ENCODE peak calls at places on chromosomes 1 and 21, in four cellular contexts. One of them, this sample, is unnamed.

GRCh38 chr1:81708239-81708638 is 92.5 kb upstream of the ADGRL2 start:
- DNase-seq in tibial nerve: no peak
- DNase-seq in pancreas: no peak
- DNase-seq in Peyer's patch: no peak
- DNase-seq in this sample: no peak

GRCh38 chr1:117613249-117613968 is 7.6 kb downstream of the TENT5C start:
- DNase-seq in tibial nerve: no peak
- DNase-seq in pancreas: peak; percentile 35
- DNase-seq in Peyer's patch: peak; percentile 13
- DNase-seq in this sample: peak; percentile 46

GRCh38 chr1:5286244-5286643 is 631.8 kb downstream of the AJAP1 start:
- DNase-seq in tibial nerve: no peak
- DNase-seq in Peyer's patch: no peak
- DNase-seq in pancreas: no peak
- DNase-seq in this sample: no peak

GRCh38 chr1:205344010-205344808 is 12.5 kb downstream of the KLHDC8A start:
- DNase-seq in tibial nerve: no peak
- DNase-seq in Peyer's patch: peak; percentile 62
- DNase-seq in pancreas: peak; percentile 45
- DNase-seq in this sample: no peak

GRCh38 chr1:235102259-235102582 is 26.4 kb downstream of the TOMM20 start:
- DNase-seq in pancreas: no peak
- DNase-seq in Peyer's patch: no peak
- DNase-seq in tibial nerve: no peak
- DNase-seq in this sample: no peak

GRCh38 chr1:25654109-25654660 is 37.6 kb downstream of the MAN1C1 start:
- DNase-seq in Peyer's patch: no peak
- DNase-seq in tibial nerve: no peak
- DNase-seq in pancreas: no peak
- DNase-seq in this sample: no peak

GRCh38 chr21:41247561-41247968 is 69.0 kb upstream of the FAM3B start:
- DNase-seq in pancreas: peak; percentile 80
- DNase-seq in Peyer's patch: no peak
- DNase-seq in tibial nerve: no peak
- DNase-seq in this sample: peak; percentile 86

GRCh38 chr1:6581561-6582305 is 1.9 kb downstream of the ZBTB48 start:
- DNase-seq in Peyer's patch: peak; percentile 64
- DNase-seq in pancreas: no peak
- DNase-seq in tibial nerve: no peak
- DNase-seq in this sample: no peak

GRCh38 chr1:16967095-16967567 is 13.3 kb downstream of the MFAP2 start:
- DNase-seq in Peyer's patch: no peak
- DNase-seq in tibial nerve: no peak
- DNase-seq in pancreas: no peak
- DNase-seq in this sample: peak; percentile 81

GRCh38 chr1:52556641-52557360 is 3.9 kb upstream of the TUT4 start:
- DNase-seq in tibial nerve: no peak
- DNase-seq in Peyer's patch: no peak
- DNase-seq in pancreas: no peak
- DNase-seq in this sample: no peak

GRCh38 chr1:52553372-52554266 is 727 bp upstream of the TUT4 start:
- DNase-seq in tibial nerve: peak; percentile 75
- DNase-seq in pancreas: peak; percentile 84
- DNase-seq in Peyer's patch: peak; percentile 85
- DNase-seq in this sample: peak; percentile 81

GRCh38 chr1:52554267-52554640 is 1.4 kb upstream of the TUT4 start:
- DNase-seq in Peyer's patch: no peak
- DNase-seq in pancreas: no peak
- DNase-seq in tibial nerve: no peak
- DNase-seq in this sample: no peak

GRCh38 chr1:52552505-52553371 is at the start of gene TUT4:
- DNase-seq in tibial nerve: peak; percentile 56
- DNase-seq in pancreas: peak; percentile 84
- DNase-seq in Peyer's patch: peak; percentile 84
- DNase-seq in this sample: peak; percentile 83

GRCh38 chr1:52554756-52555155 is 1.9 kb upstream of the TUT4 start:
- DNase-seq in tibial nerve: no peak
- DNase-seq in pancreas: no peak
- DNase-seq in Peyer's patch: no peak
- DNase-seq in this sample: no peak
- H3K27ac ChIP-seq in tibial nerve: no peak overlapping the region
- H3K27ac ChIP-seq in pancreas: no peak overlapping the region
- H3K27ac ChIP-seq in Peyer's patch: peak overlapping the region; percentile 94
- H3K27ac ChIP-seq in this sample: no peak overlapping the region

DNA sequence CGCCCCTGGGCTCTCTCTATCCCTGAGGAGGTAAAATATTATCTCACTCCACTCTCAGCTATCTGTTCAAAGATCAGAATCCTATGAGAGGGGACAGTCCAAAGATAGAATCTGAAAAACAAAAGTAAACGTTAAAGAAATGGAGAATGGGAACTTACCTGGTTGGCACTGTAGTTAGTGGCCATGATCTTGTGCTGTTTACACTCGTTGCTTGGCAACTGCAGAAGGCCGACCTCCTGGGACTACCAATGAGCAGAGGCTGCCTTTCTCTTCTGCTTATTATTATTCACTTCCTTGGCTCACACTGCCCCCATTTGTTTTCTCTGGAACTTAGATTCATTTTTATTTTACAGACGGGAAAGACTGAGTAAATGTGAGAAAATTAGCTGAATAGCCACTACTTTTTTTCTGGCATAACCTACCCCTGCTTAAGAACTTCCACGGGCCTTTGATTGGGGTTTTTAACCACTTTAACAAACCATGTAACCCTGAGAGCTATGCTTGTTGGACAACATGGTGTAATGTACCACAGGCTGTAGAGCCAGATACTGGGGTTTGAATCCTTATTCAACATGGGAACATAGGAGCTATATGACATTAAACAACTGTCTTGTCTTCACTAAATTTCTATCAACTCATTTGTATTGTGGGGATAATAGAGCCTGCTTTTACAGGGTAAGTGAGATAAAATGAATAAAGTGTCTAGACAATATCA is at the start of gene CFAP126:
- DNase-seq in Peyer's patch: no peak
- DNase-seq in tibial nerve: no peak
- DNase-seq in pancreas: peak; percentile 86
- DNase-seq in this sample: peak; percentile 75
- TF ChIP-seq CTCF in Peyer's patch: peak; percentile 24
- TF ChIP-seq CTCF in tibial nerve: peak; percentile 63
- TF ChIP-seq CTCF in pancreas: no peak
- TF ChIP-seq CTCF in this sample: no peak

GRCh38 chr1:112264553-112264952 is 131.5 kb upstream of the CTTNBP2NL start:
- DNase-seq in tibial nerve: no peak
- DNase-seq in pancreas: no peak
- DNase-seq in Peyer's patch: no peak
- DNase-seq in this sample: no peak

GRCh38 chr1:112262301-112262700 is 133.7 kb upstream of the CTTNBP2NL start:
- DNase-seq in tibial nerve: no peak
- DNase-seq in Peyer's patch: no peak
- DNase-seq in pancreas: no peak
- DNase-seq in this sample: no peak

GRCh38 chr1:112265946-112266345 is 130.1 kb upstream of the CTTNBP2NL start:
- DNase-seq in pancreas: no peak
- DNase-seq in Peyer's patch: no peak
- DNase-seq in tibial nerve: no peak
- DNase-seq in this sample: no peak

GRCh38 chr1:112263464-112263863 is 132.6 kb upstream of the CTTNBP2NL start:
- DNase-seq in Peyer's patch: no peak
- DNase-seq in pancreas: no peak
- DNase-seq in tibial nerve: no peak
- DNase-seq in this sample: no peak

DNA sequence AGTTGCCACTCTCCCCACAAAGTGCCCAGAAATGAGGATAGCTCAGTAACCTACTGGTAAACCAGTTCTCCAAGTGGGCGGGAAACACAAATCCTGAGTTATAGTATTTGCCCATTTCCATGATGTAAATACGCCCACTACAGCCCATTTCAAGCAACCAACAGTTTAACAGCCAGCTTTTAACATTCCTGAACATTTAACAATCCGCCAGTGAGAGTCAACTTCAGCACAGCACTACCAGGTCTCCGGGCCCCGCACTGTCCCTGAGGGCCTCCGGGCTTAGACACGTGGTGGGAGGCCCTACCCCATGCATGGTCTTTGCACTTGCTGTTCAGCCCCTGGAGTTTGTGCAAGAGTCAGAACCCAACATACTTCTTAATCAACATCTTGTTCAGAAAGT is 132.0 kb upstream of the CTTNBP2NL start:
- DNase-seq in pancreas: no peak
- DNase-seq in tibial nerve: no peak
- DNase-seq in Peyer's patch: no peak
- DNase-seq in this sample: no peak
- H3K27ac ChIP-seq in pancreas: no peak overlapping the region
- H3K27ac ChIP-seq in tibial nerve: no peak overlapping the region
- H3K27ac ChIP-seq in Peyer's patch: peak overlapping the region; percentile 31
- H3K27ac ChIP-seq in this sample: peak overlapping the region; percentile 75

DNA sequence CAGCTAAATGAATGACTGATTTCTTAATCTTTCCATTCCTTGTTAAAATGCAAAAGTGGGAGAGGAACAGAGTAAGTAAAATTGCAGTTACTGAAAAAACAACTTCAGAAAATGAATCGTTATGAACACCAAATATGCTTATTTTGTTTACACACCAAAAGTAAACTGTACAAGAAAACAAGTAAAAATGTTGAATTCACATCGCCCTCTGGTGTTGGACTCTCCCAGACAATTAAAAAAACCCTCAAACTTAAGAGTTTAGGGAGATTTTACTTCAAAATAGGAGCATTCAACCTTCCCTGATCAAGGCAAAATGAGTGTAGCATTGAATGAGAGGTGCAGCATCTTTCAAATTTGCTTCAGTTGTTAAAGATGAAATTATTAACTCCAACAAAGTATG is 19.4 kb upstream of the ESRRG start:
- DNase-seq in Peyer's patch: no peak
- DNase-seq in pancreas: no peak
- DNase-seq in tibial nerve: no peak
- DNase-seq in this sample: no peak
- TF ChIP-seq CTCF in Peyer's patch: no peak
- TF ChIP-seq CTCF in pancreas: no peak
- TF ChIP-seq CTCF in tibial nerve: no peak
- TF ChIP-seq CTCF in this sample: no peak

DNA sequence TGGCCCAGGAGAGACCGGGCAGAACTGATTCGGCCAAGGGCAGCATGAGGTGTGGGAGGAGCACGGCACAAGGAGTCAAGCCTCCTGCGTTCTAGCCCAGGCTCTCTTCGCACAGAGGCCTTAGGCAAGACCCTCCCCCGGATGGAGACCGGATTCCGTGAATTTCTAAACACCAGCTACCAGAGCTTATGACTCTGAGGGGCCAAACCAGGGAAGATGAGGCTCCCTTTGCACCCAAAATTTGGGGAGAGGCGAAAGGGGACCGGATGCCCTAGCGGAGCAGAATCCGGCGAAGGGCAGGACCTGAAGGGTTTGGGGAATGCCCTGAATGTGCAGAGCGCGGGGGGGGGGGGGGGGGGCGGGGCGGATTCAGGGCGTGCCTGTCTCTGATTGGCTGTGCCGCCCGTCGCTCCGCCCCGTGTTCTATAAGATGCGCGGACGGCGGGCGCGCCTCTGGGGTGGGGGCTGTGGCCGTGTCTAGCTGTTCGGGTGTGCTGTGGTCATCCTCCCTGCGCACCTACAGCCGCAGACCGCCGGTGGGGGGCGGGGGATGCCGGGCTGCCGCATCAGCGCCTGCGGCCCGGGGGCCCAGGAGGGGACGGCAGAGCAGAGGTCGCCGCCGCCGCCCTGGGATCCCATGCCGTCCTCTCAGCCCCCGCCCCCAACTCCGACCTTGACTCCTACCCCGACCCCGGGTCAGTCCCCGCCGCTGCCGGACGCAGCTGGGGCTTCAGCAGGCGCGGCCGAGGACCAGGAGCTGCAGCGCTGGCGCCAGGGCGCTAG is at the start of gene TRNP1:
- DNase-seq in tibial nerve: peak; percentile 50
- DNase-seq in Peyer's patch: peak; percentile 79
- DNase-seq in pancreas: peak; percentile 78
- DNase-seq in this sample: no peak
- H3K27ac ChIP-seq in tibial nerve: no peak within 1 kb of the TSS
- H3K27ac ChIP-seq in Peyer's patch: peak within 1 kb of the TSS; percentile 66
- H3K27ac ChIP-seq in pancreas: peak within 1 kb of the TSS; percentile 74
- H3K27ac ChIP-seq in this sample: peak within 1 kb of the TSS; percentile 85

GRCh38 chr21:29056538-29057050 is 16.9 kb downstream of the CCT8 start:
- DNase-seq in tibial nerve: no peak
- DNase-seq in Peyer's patch: no peak
- DNase-seq in pancreas: no peak
- DNase-seq in this sample: no peak
- TF ChIP-seq CTCF in tibial nerve: no peak
- TF ChIP-seq CTCF in Peyer's patch: no peak
- TF ChIP-seq CTCF in pancreas: no peak
- TF ChIP-seq CTCF in this sample: no peak